ENCODE peak calls at places on chromosomes 7 and 10, in nine cellular contexts. One of them, this sample, is unnamed. For H3K27me3, the result is how much of the 10 kb centered on the place peaks cover.

GRCh38 chr10:74923556-74923955 is 97.2 kb downstream of the KAT6B start:
- DNase-seq in hepatocyte: no peak
- DNase-seq in heart right ventricle: no peak
- DNase-seq in tibial nerve: no peak
- DNase-seq in SK-N-SH: no peak
- DNase-seq in foreskin keratinocyte: no peak
- DNase-seq in lower lobe of right lung: peak
- DNase-seq in fibroblast of lung: peak
- DNase-seq in neural progenitor cell: no peak
- DNase-seq in this sample: no peak

GRCh38 chr10:121988361-121989324 is at the start of gene TACC2:
- DNase-seq in lower lobe of right lung: peak
- DNase-seq in heart right ventricle: no peak
- DNase-seq in hepatocyte: no peak
- DNase-seq in SK-N-SH: no peak
- DNase-seq in fibroblast of lung: no peak
- DNase-seq in tibial nerve: no peak
- DNase-seq in foreskin keratinocyte: peak
- DNase-seq in neural progenitor cell: no peak
- DNase-seq in this sample: no peak

GRCh38 chr10:90642136-90642535 is 215.7 kb downstream of the HTR7 start:
- DNase-seq in SK-N-SH: no peak
- DNase-seq in hepatocyte: no peak
- DNase-seq in foreskin keratinocyte: no peak
- DNase-seq in heart right ventricle: no peak
- DNase-seq in neural progenitor cell: no peak
- DNase-seq in lower lobe of right lung: no peak
- DNase-seq in fibroblast of lung: peak
- DNase-seq in tibial nerve: no peak
- DNase-seq in this sample: no peak

GRCh38 chr7:157228864-157229422 is 90.2 kb downstream of the UBE3C start:
- DNase-seq in hepatocyte: peak
- DNase-seq in foreskin keratinocyte: no peak
- DNase-seq in SK-N-SH: peak
- DNase-seq in lower lobe of right lung: no peak
- DNase-seq in neural progenitor cell: peak
- DNase-seq in tibial nerve: no peak
- DNase-seq in fibroblast of lung: peak
- DNase-seq in heart right ventricle: no peak
- DNase-seq in this sample: no peak

GRCh38 chr10:30036811-30037210 is 22.6 kb downstream of the JCAD start:
- DNase-seq in foreskin keratinocyte: no peak
- DNase-seq in neural progenitor cell: no peak
- DNase-seq in SK-N-SH: no peak
- DNase-seq in tibial nerve: no peak
- DNase-seq in heart right ventricle: no peak
- DNase-seq in fibroblast of lung: no peak
- DNase-seq in hepatocyte: no peak
- DNase-seq in lower lobe of right lung: no peak
- DNase-seq in this sample: no peak

GRCh38 chr7:159310457-159311171 is 165.9 kb upstream of the VIPR2 start:
- DNase-seq in hepatocyte: peak
- DNase-seq in neural progenitor cell: no peak
- DNase-seq in heart right ventricle: no peak
- DNase-seq in fibroblast of lung: no peak
- DNase-seq in lower lobe of right lung: no peak
- DNase-seq in foreskin keratinocyte: peak
- DNase-seq in SK-N-SH: no peak
- DNase-seq in tibial nerve: no peak
- DNase-seq in this sample: no peak

GRCh38 chr7:143490719-143491306 is 13.1 kb downstream of the TAS2R41 start:
- DNase-seq in heart right ventricle: no peak
- DNase-seq in SK-N-SH: no peak
- DNase-seq in lower lobe of right lung: no peak
- DNase-seq in foreskin keratinocyte: no peak
- DNase-seq in hepatocyte: peak
- DNase-seq in neural progenitor cell: peak
- DNase-seq in tibial nerve: no peak
- DNase-seq in fibroblast of lung: peak
- DNase-seq in this sample: no peak

GRCh38 chr10:68327889-68328786 is 3.7 kb upstream of the HNRNPH3 start:
- DNase-seq in hepatocyte: peak
- DNase-seq in fibroblast of lung: peak
- DNase-seq in heart right ventricle: peak
- DNase-seq in foreskin keratinocyte: peak
- DNase-seq in tibial nerve: no peak
- DNase-seq in SK-N-SH: peak
- DNase-seq in lower lobe of right lung: no peak
- DNase-seq in neural progenitor cell: peak
- DNase-seq in this sample: no peak

GRCh38 chr10:97196213-97197029 is 10.7 kb upstream of the SLIT1 start:
- DNase-seq in neural progenitor cell: peak
- DNase-seq in hepatocyte: peak
- DNase-seq in SK-N-SH: peak
- DNase-seq in heart right ventricle: peak
- DNase-seq in foreskin keratinocyte: peak
- DNase-seq in tibial nerve: no peak
- DNase-seq in lower lobe of right lung: peak
- DNase-seq in fibroblast of lung: peak
- DNase-seq in this sample: no peak

GRCh38 chr10:113953505-113954272 is 90.0 kb upstream of the ADRB1 start:
- DNase-seq in heart right ventricle: no peak
- DNase-seq in SK-N-SH: no peak
- DNase-seq in neural progenitor cell: no peak
- DNase-seq in hepatocyte: no peak
- DNase-seq in foreskin keratinocyte: no peak
- DNase-seq in fibroblast of lung: no peak
- DNase-seq in lower lobe of right lung: no peak
- DNase-seq in tibial nerve: no peak
- DNase-seq in this sample: no peak

GRCh38 chr7:33649476-33650441 is 255.6 kb upstream of the BMPER start:
- DNase-seq in SK-N-SH: no peak
- DNase-seq in tibial nerve: no peak
- DNase-seq in fibroblast of lung: no peak
- DNase-seq in foreskin keratinocyte: peak
- DNase-seq in lower lobe of right lung: no peak
- DNase-seq in heart right ventricle: no peak
- DNase-seq in neural progenitor cell: no peak
- DNase-seq in hepatocyte: no peak
- DNase-seq in this sample: no peak

GRCh38 chr10:131852161-131852822 is 48.5 kb upstream of the PPP2R2D start:
- DNase-seq in SK-N-SH: no peak
- DNase-seq in lower lobe of right lung: no peak
- DNase-seq in fibroblast of lung: no peak
- DNase-seq in neural progenitor cell: no peak
- DNase-seq in foreskin keratinocyte: no peak
- DNase-seq in tibial nerve: no peak
- DNase-seq in heart right ventricle: no peak
- DNase-seq in hepatocyte: no peak
- DNase-seq in this sample: peak

GRCh38 chr7:47418910-47419309 is 163.0 kb downstream of the TNS3 start:
- DNase-seq in SK-N-SH: no peak
- DNase-seq in heart right ventricle: no peak
- DNase-seq in tibial nerve: no peak
- DNase-seq in fibroblast of lung: peak
- DNase-seq in foreskin keratinocyte: peak
- DNase-seq in neural progenitor cell: no peak
- DNase-seq in hepatocyte: no peak
- DNase-seq in lower lobe of right lung: no peak
- DNase-seq in this sample: no peak

GRCh38 chr10:26574783-26575182 is 122.7 kb upstream of the PDSS1 start:
- DNase-seq in tibial nerve: no peak
- DNase-seq in SK-N-SH: no peak
- DNase-seq in hepatocyte: no peak
- DNase-seq in fibroblast of lung: no peak
- DNase-seq in lower lobe of right lung: no peak
- DNase-seq in heart right ventricle: no peak
- DNase-seq in foreskin keratinocyte: no peak
- DNase-seq in neural progenitor cell: no peak
- DNase-seq in this sample: no peak

GRCh38 chr10:91756286-91756685 is 41.9 kb upstream of the TNKS2 start:
- DNase-seq in SK-N-SH: no peak
- DNase-seq in neural progenitor cell: no peak
- DNase-seq in hepatocyte: no peak
- DNase-seq in fibroblast of lung: peak
- DNase-seq in lower lobe of right lung: no peak
- DNase-seq in heart right ventricle: no peak
- DNase-seq in foreskin keratinocyte: peak
- DNase-seq in tibial nerve: no peak
- DNase-seq in this sample: no peak

GRCh38 chr10:124155781-124156401 is 62.5 kb upstream of the CHST15 start:
- DNase-seq in heart right ventricle: peak
- DNase-seq in lower lobe of right lung: no peak
- DNase-seq in foreskin keratinocyte: no peak
- DNase-seq in neural progenitor cell: no peak
- DNase-seq in SK-N-SH: no peak
- DNase-seq in hepatocyte: no peak
- DNase-seq in tibial nerve: no peak
- DNase-seq in fibroblast of lung: peak
- DNase-seq in this sample: no peak

GRCh38 chr7:74627699-74628411 is 29.7 kb upstream of the GTF2I start:
- DNase-seq in fibroblast of lung: peak
- DNase-seq in tibial nerve: no peak
- DNase-seq in SK-N-SH: peak
- DNase-seq in neural progenitor cell: peak
- DNase-seq in lower lobe of right lung: peak
- DNase-seq in foreskin keratinocyte: no peak
- DNase-seq in hepatocyte: peak
- DNase-seq in heart right ventricle: peak
- DNase-seq in this sample: no peak

GRCh38 chr7:74623135-74623534 is 34.4 kb upstream of the GTF2I start:
- DNase-seq in lower lobe of right lung: no peak
- DNase-seq in SK-N-SH: no peak
- DNase-seq in fibroblast of lung: no peak
- DNase-seq in neural progenitor cell: no peak
- DNase-seq in foreskin keratinocyte: no peak
- DNase-seq in heart right ventricle: no peak
- DNase-seq in tibial nerve: no peak
- DNase-seq in hepatocyte: no peak
- DNase-seq in this sample: no peak

GRCh38 chr7:74622228-74622749 is 35.2 kb upstream of the GTF2I start:
- DNase-seq in tibial nerve: no peak
- DNase-seq in foreskin keratinocyte: no peak
- DNase-seq in hepatocyte: no peak
- DNase-seq in heart right ventricle: no peak
- DNase-seq in neural progenitor cell: no peak
- DNase-seq in lower lobe of right lung: no peak
- DNase-seq in SK-N-SH: no peak
- DNase-seq in fibroblast of lung: no peak
- DNase-seq in this sample: no peak

DNA sequence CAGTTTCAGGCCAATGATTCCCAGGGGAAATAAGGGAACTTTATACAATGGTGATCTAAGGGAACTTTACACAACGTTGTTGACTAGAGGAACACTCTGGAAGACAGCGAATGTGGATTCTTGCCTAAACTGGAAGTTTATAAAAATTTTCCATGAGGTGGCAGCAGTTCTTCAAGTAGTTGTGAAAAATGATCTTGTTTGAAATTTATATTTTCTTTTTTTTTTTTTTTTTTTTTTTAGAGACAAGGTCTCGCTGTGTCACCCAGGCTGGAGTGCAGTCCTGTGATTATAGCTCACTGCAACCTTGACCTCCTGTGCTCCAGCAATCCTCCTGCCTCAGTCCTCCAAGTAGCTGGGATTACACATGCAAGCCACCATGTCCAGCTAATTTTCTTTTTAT is 32.1 kb upstream of the GTF2I start:
- DNase-seq in heart right ventricle: no peak
- DNase-seq in tibial nerve: no peak
- DNase-seq in SK-N-SH: no peak
- DNase-seq in neural progenitor cell: no peak
- DNase-seq in foreskin keratinocyte: no peak
- DNase-seq in fibroblast of lung: peak
- DNase-seq in lower lobe of right lung: no peak
- DNase-seq in hepatocyte: peak
- DNase-seq in this sample: no peak
- TF ChIP-seq CTCF in heart right ventricle: peak
- TF ChIP-seq CTCF in tibial nerve: no peak
- TF ChIP-seq CTCF in SK-N-SH: peak
- TF ChIP-seq CTCF in neural progenitor cell: no peak
- TF ChIP-seq CTCF in foreskin keratinocyte: peak
- TF ChIP-seq CTCF in fibroblast of lung: no peak
- TF ChIP-seq CTCF in lower lobe of right lung: peak
- TF ChIP-seq CTCF in hepatocyte: peak
- TF ChIP-seq CTCF in this sample: peak

GRCh38 chr7:25864943-25865633 is 286.9 kb upstream of the NFE2L3 start:
- DNase-seq in neural progenitor cell: no peak
- DNase-seq in fibroblast of lung: no peak
- DNase-seq in heart right ventricle: no peak
- DNase-seq in lower lobe of right lung: no peak
- DNase-seq in foreskin keratinocyte: no peak
- DNase-seq in tibial nerve: no peak
- DNase-seq in hepatocyte: no peak
- DNase-seq in SK-N-SH: no peak
- DNase-seq in this sample: no peak
- H3K27me3 ChIP-seq in neural progenitor cell: half or more
- H3K27me3 ChIP-seq in fibroblast of lung: under half
- H3K27me3 ChIP-seq in heart right ventricle: half or more
- H3K27me3 ChIP-seq in lower lobe of right lung: half or more
- H3K27me3 ChIP-seq in foreskin keratinocyte: half or more
- H3K27me3 ChIP-seq in tibial nerve: half or more
- H3K27me3 ChIP-seq in hepatocyte: half or more
- H3K27me3 ChIP-seq in SK-N-SH: under half
- H3K27me3 ChIP-seq in this sample: half or more

DNA sequence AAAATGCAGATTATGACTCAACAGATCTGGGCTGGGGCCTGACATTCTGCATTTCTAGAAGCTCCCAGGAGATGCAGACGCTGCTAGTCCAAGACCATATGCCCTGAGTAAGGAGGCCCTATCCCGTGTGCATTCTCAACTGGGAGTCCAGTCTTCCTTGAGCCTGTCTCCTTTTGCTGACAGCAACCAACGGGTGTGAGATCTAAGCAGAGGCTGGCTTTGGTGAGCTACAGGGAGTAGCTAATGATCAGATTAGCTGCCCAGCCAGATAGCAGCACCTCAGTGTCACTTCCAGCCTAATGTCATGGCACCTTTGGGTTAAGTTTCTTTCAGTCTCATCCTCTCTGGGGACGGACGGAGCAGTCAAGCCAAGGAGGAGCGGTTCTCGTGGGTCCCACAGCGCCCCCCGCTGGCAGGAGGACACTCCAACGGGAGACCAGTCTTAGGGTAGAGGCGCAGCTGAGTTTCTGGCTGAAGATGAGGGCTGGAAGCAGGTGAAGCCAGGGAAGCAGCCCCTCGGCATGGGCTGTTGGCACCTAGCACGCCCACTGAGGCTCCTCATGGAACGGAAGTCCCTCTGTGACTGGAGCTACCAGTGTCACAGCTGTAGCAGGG is 154.0 kb downstream of the CCDC3 start:
- DNase-seq in SK-N-SH: peak
- DNase-seq in neural progenitor cell: peak
- DNase-seq in fibroblast of lung: no peak
- DNase-seq in heart right ventricle: no peak
- DNase-seq in tibial nerve: no peak
- DNase-seq in foreskin keratinocyte: no peak
- DNase-seq in lower lobe of right lung: no peak
- DNase-seq in hepatocyte: no peak
- DNase-seq in this sample: no peak
- TF ChIP-seq CTCF in SK-N-SH: peak
- TF ChIP-seq CTCF in neural progenitor cell: peak
- TF ChIP-seq CTCF in fibroblast of lung: no peak
- TF ChIP-seq CTCF in heart right ventricle: no peak
- TF ChIP-seq CTCF in tibial nerve: no peak
- TF ChIP-seq CTCF in foreskin keratinocyte: peak
- TF ChIP-seq CTCF in lower lobe of right lung: peak
- TF ChIP-seq CTCF in hepatocyte: peak
- TF ChIP-seq CTCF in this sample: no peak

GRCh38 chr10:93063217-93063976 is 2.8 kb downstream of the CYP26C1 start:
- DNase-seq in lower lobe of right lung: no peak
- DNase-seq in neural progenitor cell: no peak
- DNase-seq in hepatocyte: no peak
- DNase-seq in fibroblast of lung: no peak
- DNase-seq in SK-N-SH: peak
- DNase-seq in heart right ventricle: no peak
- DNase-seq in foreskin keratinocyte: no peak
- DNase-seq in tibial nerve: no peak
- DNase-seq in this sample: no peak
- H3K27me3 ChIP-seq in lower lobe of right lung: half or more
- H3K27me3 ChIP-seq in neural progenitor cell: half or more
- H3K27me3 ChIP-seq in hepatocyte: half or more
- H3K27me3 ChIP-seq in fibroblast of lung: half or more
- H3K27me3 ChIP-seq in SK-N-SH: under half
- H3K27me3 ChIP-seq in heart right ventricle: half or more
- H3K27me3 ChIP-seq in foreskin keratinocyte: half or more
- H3K27me3 ChIP-seq in tibial nerve: half or more
- H3K27me3 ChIP-seq in this sample: under half